ENCODE peak calls at places on chromosomes 5 and 9, in four cellular contexts. U, F, E and O are unnamed samples.

GRCh38 chr5:112210430-112211005 is 208.6 kb downstream of the EPB41L4A start:
- DNase-seq in U (peak; percentile 32), F (peak; percentile 55), E (no peak), O (no peak)

GRCh38 chr5:139636207-139636792 is 11.8 kb upstream of the CXXC5 start:
- DNase-seq in U (peak; percentile 98), F (peak; percentile 18), E (no peak), O (peak; percentile 39)

GRCh38 chr5:141508808-141509611 is 20.1 kb downstream of the PCDHGC5 start:
- DNase-seq in U (peak; percentile 80), F (peak; percentile 97), E (peak; percentile 75), O (no peak)

GRCh38 chr5:142931896-142932686 is 161.9 kb downstream of the ARHGAP26 start:
- DNase-seq in U (no peak), F (no peak), E (no peak), O (no peak)

GRCh38 chr5:94094793-94095441 is 353.5 kb upstream of the POU5F2 start:
- DNase-seq in U (no peak), F (peak; percentile 19), E (no peak), O (no peak)

GRCh38 chr5:112049738-112050137 is 292.7 kb upstream of the NREP start:
- DNase-seq in U (no peak), F (no peak), E (no peak), O (no peak)

GRCh38 chr9:32837551-32838058 is 54.3 kb downstream of the TMEM215 start:
- DNase-seq in U (no peak), F (no peak), E (no peak), O (no peak)

GRCh38 chr9:14888857-14889256 is 21.4 kb downstream of the FREM1 start:
- DNase-seq in U (no peak), F (no peak), E (no peak), O (no peak)

GRCh38 chr5:172758077-172758835 is 12.7 kb downstream of the DUSP1 start:
- DNase-seq in U (no peak), F (peak; percentile 99), E (no peak), O (no peak)

GRCh38 chr9:78775211-78775610 is 478.3 kb downstream of the PSAT1 start:
- DNase-seq in U (no peak), F (no peak), E (no peak), O (no peak)

GRCh38 chr9:92066131-92066530 is 49.1 kb downstream of the SPTLC1 start:
- DNase-seq in U (no peak), F (no peak), E (no peak), O (no peak)

GRCh38 chr9:95854386-95855015 is 21.0 kb upstream of the ERCC6L2 start:
- DNase-seq in U (no peak), F (peak; percentile 85), E (no peak), O (no peak)

GRCh38 chr5:110377411-110378392 is 348.8 kb downstream of the TMEM232 start:
- DNase-seq in U (no peak), F (peak; percentile 45), E (no peak), O (no peak)

GRCh38 chr5:39203951-39204350 is 15.4 kb downstream of the FYB1 start:
- DNase-seq in U (no peak), F (no peak), E (no peak), O (no peak)

GRCh38 chr5:169218176-169218575 is 82.8 kb downstream of the SLIT3 start:
- DNase-seq in U (no peak), F (no peak), E (no peak), O (no peak)

GRCh38 chr5:9480499-9480898 is 65.4 kb downstream of the SEMA5A start:
- DNase-seq in U (no peak), F (no peak), E (no peak), O (no peak)

GRCh38 chr9:13967011-13967410 is 346.9 kb downstream of the NFIB start:
- DNase-seq in U (no peak), F (no peak), E (no peak), O (no peak)

GRCh38 chr5:128537306-128537998 is 593 bp downstream of the FBN2 start:
- DNase-seq in U (no peak), F (peak; percentile 72), E (peak; percentile 71), O (peak; percentile 73)

DNA sequence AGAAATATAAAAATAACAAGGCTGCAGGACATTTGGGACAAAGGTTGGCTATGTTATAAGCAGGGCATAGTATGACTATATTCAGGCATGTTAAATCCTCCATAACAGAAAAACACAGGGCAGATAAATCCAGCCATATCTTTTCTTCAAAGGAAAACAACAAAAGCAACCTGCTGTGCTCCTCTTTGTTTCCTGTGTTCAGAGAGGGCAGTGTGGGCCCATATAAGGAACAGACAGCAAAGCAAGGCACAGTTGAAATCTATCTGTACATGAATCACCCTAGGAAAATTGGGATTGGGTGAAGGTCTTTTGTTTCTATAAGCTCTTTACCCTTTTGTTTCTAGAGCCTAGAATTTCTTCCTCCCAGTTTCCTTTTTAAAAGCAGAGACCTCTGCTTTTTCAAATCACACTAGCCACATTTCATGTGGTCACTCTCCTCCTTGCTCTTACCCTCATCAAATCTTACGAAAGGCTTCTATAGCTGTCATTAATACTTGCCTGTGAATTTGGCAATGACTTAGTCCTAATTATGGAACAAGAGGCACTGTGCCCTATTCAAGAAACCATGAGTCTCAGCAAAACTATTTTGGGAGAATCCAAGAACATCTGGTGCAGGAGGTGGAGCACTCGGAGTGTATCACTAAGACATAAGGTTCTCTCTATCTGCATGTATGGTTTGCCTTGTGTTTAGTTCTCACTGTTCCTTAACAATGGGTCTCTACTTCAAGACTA is 1.8 kb downstream of the GZMA start:
- DNase-seq in U (no peak), F (no peak), E (no peak), O (no peak)
- TF ChIP-seq CTCF in U (no peak), F (no peak), E (no peak), O (no peak)

DNA sequence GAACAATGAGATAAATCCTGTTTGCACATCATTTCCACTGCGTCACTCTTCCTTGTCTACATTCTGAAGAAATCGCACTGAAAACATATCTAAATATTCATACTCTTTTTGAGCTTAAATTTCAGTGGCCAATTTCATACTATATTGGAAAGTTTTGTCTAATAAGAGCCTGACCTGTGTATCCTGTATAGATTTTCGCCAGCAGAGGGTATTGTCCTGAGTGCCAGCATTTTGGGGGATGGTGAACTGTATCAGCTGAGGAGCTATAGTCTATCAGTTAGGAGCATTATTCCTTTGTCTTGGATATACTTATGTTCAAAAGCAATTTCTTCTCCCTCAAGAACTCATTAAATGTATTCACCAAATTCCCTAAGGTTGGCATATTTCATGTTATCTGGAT is 102.3 kb downstream of the SEMA6A start:
- DNase-seq in U (no peak), F (no peak), E (no peak), O (no peak)
- TF ChIP-seq CTCF in U (no peak), F (no peak), E (no peak), O (peak; percentile 39)

GRCh38 chr5:65102826-65103673 is 334.3 kb downstream of the CWC27 start:
- DNase-seq in U (peak; percentile 81), F (peak; percentile 52), E (peak; percentile 80), O (no peak)
- TF ChIP-seq CTCF in U (peak; percentile 17), F (no peak), E (peak; percentile 46), O (no peak)

GRCh38 chr9:108434036-108434435 is 421.8 kb downstream of the ACTL7B start:
- DNase-seq in U (no peak), F (no peak), E (no peak), O (no peak)
- TF ChIP-seq CTCF in U (no peak), F (no peak), E (peak; percentile 22), O (no peak)

GRCh38 chr9:106862115-106862945 is 636 bp upstream of the ZNF462 start:
- DNase-seq in U (no peak), F (peak; percentile 52), E (peak; percentile 61), O (peak; percentile 76)
- TF ChIP-seq CTCF in U (no peak), F (peak; percentile 31), E (peak; percentile 27), O (peak; percentile 13)

GRCh38 chr9:36100532-36100931 is 36.0 kb upstream of the GLIPR2 start:
- DNase-seq in U (no peak), F (no peak), E (no peak), O (no peak)
- TF ChIP-seq CTCF in U (no peak), F (peak; percentile 11), E (no peak), O (no peak)

DNA sequence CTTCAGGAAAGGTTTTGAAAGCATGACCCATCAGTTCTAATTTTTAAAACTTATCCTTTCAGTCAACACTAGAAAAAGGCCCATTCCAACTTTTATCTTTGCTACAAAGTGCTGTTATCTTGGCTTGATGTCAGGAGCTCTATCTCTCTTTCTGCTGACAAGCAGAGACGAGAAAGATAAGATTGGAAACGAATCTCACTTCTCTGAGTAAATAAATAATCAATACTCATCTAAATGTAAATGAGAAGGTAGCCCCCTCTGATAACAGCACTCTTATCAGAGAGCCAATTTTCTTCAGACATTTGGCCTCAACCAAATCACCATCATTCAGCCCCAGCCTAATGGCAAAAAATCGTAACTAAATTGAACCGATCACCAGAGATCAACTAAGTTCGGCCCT is 191.7 kb downstream of the MAPKAP1 start:
- DNase-seq in U (no peak), F (no peak), E (no peak), O (no peak)
- TF ChIP-seq CTCF in U (no peak), F (no peak), E (no peak), O (no peak)

GRCh38 chr5:86880344-86880743 is 262.6 kb downstream of the COX7C start:
- DNase-seq in U (peak; percentile 1), F (no peak), E (no peak), O (no peak)

GRCh38 chr5:86880785-86881492 is 263.2 kb downstream of the COX7C start:
- DNase-seq in U (peak; percentile 76), F (peak; percentile 82), E (no peak), O (no peak)

GRCh38 chr5:86878250-86878649 is 260.5 kb downstream of the COX7C start:
- DNase-seq in U (no peak), F (no peak), E (no peak), O (no peak)

GRCh38 chr5:86879086-86879485 is 261.3 kb downstream of the COX7C start:
- DNase-seq in U (no peak), F (no peak), E (no peak), O (no peak)

GRCh38 chr5:86875539-86875938 is 257.8 kb downstream of the COX7C start:
- DNase-seq in U (no peak), F (no peak), E (no peak), O (no peak)
- TF ChIP-seq CTCF in U (no peak), F (no peak), E (no peak), O (no peak)

GRCh38 chr5:88325868-88326267 is 57.2 kb upstream of the TMEM161B start:
- DNase-seq in U (no peak), F (no peak), E (no peak), O (no peak)

DNA sequence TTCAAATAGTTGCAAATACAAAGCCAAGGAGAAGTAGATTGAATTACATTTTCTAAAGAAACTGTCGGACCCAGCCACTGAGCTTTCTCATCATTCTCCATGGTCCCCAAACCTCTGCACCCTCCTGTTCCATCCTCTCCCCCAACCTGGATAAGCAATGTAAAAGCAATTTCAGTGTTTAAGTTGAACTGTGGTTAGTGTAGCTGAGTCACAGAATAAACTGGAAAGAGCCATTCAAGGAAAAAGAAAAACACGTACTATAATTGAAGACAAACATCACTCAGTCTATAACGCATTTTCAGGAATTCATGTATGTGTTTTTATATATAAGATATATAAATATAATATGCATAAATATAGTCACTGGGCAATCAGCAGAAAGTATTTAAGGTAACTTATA is 54.1 kb upstream of the TMEM161B start:
- DNase-seq in U (no peak), F (no peak), E (no peak), O (no peak)
- TF ChIP-seq CTCF in U (no peak), F (no peak), E (no peak), O (no peak)

GRCh38 chr9:34072868-34073590 is 24.3 kb upstream of the UBAP2 start:
- DNase-seq in U (no peak), F (peak; percentile 88), E (no peak), O (no peak)
- TF ChIP-seq CTCF in U (no peak), F (no peak), E (no peak), O (no peak)